ENCODE peak calls at places on chromosomes 5 and 9, in four cellular contexts. N is heart right ventricle, B is pancreas, A is SJCRH30. W is an unnamed sample. For H3K4me1 and H3K36me3, the result is how much of the 10 kb centered on the place peaks cover.

GRCh38 chr9:19408316-19408692 is 505 bp upstream of the ACER2 start:
- DNase-seq in N (peak), B (no peak), A (no peak), W (peak)

GRCh38 chr5:43041669-43042175 is 1.6 kb upstream of the ANXA2R start:
- DNase-seq in N (peak), B (peak), A (peak), W (peak)

GRCh38 chr5:78547171-78547570 is 101.4 kb downstream of the LHFPL2 start:
- DNase-seq in N (no peak), B (no peak), A (no peak), W (no peak)

GRCh38 chr5:149993471-149993870 is 7.0 kb downstream of the TIGD6 start:
- DNase-seq in N (no peak), B (no peak), A (no peak), W (no peak)

GRCh38 chr5:133861161-133861737 is 107.2 kb downstream of the C5orf15 start:
- DNase-seq in N (no peak), B (no peak), A (no peak), W (no peak)

GRCh38 chr9:134328841-134329575 is 2.8 kb downstream of the RXRA start:
- DNase-seq in N (peak), B (peak), A (peak), W (no peak)

GRCh38 chr5:98763001-98763630 is 10.3 kb upstream of the RGMB start:
- DNase-seq in N (no peak), B (no peak), A (peak), W (no peak)

GRCh38 chr5:10689391-10690081 is 71.5 kb downstream of the DAP start:
- DNase-seq in N (no peak), B (no peak), A (peak), W (no peak)

GRCh38 chr5:125199968-125200841 is 453.8 kb upstream of the ZNF608 start:
- DNase-seq in N (no peak), B (no peak), A (peak), W (no peak)

GRCh38 chr5:76546497-76547102 is 76.6 kb downstream of the F2RL2 start:
- DNase-seq in N (no peak), B (no peak), A (no peak), W (no peak)

GRCh38 chr5:83313431-83313830 is 158.1 kb upstream of the VCAN start:
- DNase-seq in N (no peak), B (no peak), A (no peak), W (no peak)

GRCh38 chr5:143170104-143170503 is 233.4 kb downstream of the NR3C1 start:
- DNase-seq in N (no peak), B (no peak), A (no peak), W (no peak)

GRCh38 chr9:91714020-91714721 is 235.9 kb downstream of the ROR2 start:
- DNase-seq in N (peak), B (peak), A (no peak), W (peak)

GRCh38 chr5:158212915-158213314 is 354.0 kb upstream of the CLINT1 start:
- DNase-seq in N (no peak), B (no peak), A (peak), W (no peak)

GRCh38 chr9:129946596-129946995 is 96.4 kb downstream of the FNBP1 start:
- DNase-seq in N (no peak), B (no peak), A (no peak), W (no peak)

GRCh38 chr5:98771389-98772109 is 1.9 kb upstream of the RGMB start:
- DNase-seq in N (peak), B (peak), A (peak), W (peak)

GRCh38 chr5:926416-927171 is 33.9 kb downstream of the TRIP13 start:
- DNase-seq in N (no peak), B (peak), A (no peak), W (no peak)

GRCh38 chr5:96035796-96036195 is 74.1 kb upstream of the ELL2 start:
- DNase-seq in N (no peak), B (no peak), A (no peak), W (no peak)

GRCh38 chr9:126631254-126631653 is 17.5 kb downstream of the LMX1B start:
- DNase-seq in N (no peak), B (no peak), A (no peak), W (no peak)

GRCh38 chr5:134937547-134937946 is 30.2 kb upstream of the CATSPER3 start:
- DNase-seq in N (no peak), B (no peak), A (no peak), W (no peak)

GRCh38 chr5:93585054-93585751 is 2.2 kb downstream of the NR2F1 start:
- DNase-seq in N (no peak), B (peak), A (peak), W (no peak)

GRCh38 chr5:36724429-36725332 is 118.3 kb downstream of the SLC1A3 start:
- DNase-seq in N (peak), B (no peak), A (peak), W (peak)

GRCh38 chr9:104009853-104010252 is 84.3 kb upstream of the SMC2 start:
- DNase-seq in N (no peak), B (no peak), A (peak), W (no peak)

GRCh38 chr9:136695955-136696354 is 8.7 kb upstream of the AGPAT2 start:
- DNase-seq in N (no peak), B (peak), A (peak), W (no peak)

GRCh38 chr9:136695435-136695895 is 8.2 kb upstream of the AGPAT2 start:
- DNase-seq in N (no peak), B (peak), A (peak), W (peak)

GRCh38 chr9:136693490-136694162 is 6.4 kb upstream of the AGPAT2 start:
- DNase-seq in N (no peak), B (peak), A (no peak), W (peak)

GRCh38 chr9:136694163-136694864 is 7.1 kb upstream of the AGPAT2 start:
- DNase-seq in N (peak), B (peak), A (peak), W (peak)

GRCh38 chr9:136694865-136695247 is 7.6 kb upstream of the AGPAT2 start:
- DNase-seq in N (no peak), B (no peak), A (no peak), W (no peak)
- H3K4me1 ChIP-seq in N (under half), B (half or more), A (under half), W (under half)

GRCh38 chr5:75337366-75338021 is 474 bp downstream of the HMGCR start:
- DNase-seq in N (peak), B (no peak), A (peak), W (peak)

GRCh38 chr5:75340714-75341478 is 3.9 kb downstream of the HMGCR start:
- DNase-seq in N (no peak), B (no peak), A (no peak), W (no peak)

GRCh38 chr5:75341934-75342333 is 4.9 kb downstream of the HMGCR start:
- DNase-seq in N (no peak), B (no peak), A (no peak), W (no peak)

GRCh38 chr5:75338408-75338807 is 1.4 kb downstream of the HMGCR start:
- DNase-seq in N (no peak), B (no peak), A (no peak), W (no peak)

GRCh38 chr5:75342836-75343235 is 5.8 kb downstream of the HMGCR start:
- DNase-seq in N (no peak), B (no peak), A (no peak), W (no peak)
- H3K36me3 ChIP-seq in N (under half), B (under half), A (half or more), W (under half)

GRCh38 chr5:58565033-58565432 is 17.8 kb upstream of the RAB3C start:
- DNase-seq in N (no peak), B (no peak), A (no peak), W (no peak)
- H3K27ac ChIP-seq in N (no peak), B (no peak), A (no peak), W (no peak)

DNA sequence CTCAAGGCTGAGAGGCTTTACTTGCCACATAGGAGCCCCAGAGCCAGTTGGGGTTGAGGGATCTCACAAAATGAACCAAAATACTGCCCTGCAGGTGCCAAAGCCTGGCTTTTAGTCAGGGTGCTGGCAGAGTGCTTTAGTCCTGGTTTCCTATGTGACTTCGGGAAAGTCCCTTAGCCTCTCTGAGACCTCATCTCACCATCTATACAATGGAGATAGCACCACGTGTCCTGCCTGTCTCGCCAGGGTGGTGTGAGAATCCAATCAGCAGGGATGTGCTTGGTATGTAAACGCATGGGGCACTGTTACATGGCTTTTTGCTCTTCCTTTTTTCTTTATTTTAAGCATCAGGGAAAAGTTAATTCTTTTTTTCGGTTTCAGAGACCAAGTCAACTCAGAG is 68.3 kb downstream of the SHB start:
- DNase-seq in N (no peak), B (no peak), A (no peak), W (no peak)
- H3K4me1 ChIP-seq in N (half or more), B (under half), A (under half), W (under half)

DNA sequence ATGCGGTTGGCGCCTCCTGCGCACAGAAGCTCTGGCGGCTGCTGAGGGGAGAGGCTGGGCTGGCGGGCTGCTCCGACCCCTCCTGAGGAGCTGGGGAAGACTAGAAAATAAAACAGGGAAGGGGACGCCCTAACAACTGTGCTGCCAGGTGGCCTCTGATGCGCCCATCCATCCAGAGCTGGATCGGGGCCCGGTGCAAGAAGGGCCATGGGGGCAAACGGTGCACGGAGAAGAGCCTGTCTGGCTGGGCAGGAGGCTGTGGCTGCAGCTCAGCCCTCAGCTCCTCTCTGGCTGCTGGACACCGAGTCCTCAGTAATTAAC is 21.0 kb upstream of the MRNIP start:
- DNase-seq in N (no peak), B (no peak), A (no peak), W (no peak)
- H3K36me3 ChIP-seq in N (under half), B (under half), A (under half), W (half or more)

GRCh38 chr5:56837386-56837785 is 22.0 kb downstream of the MAP3K1 start:
- DNase-seq in N (no peak), B (no peak), A (no peak), W (no peak)
- H3K27ac ChIP-seq in N (peak), B (peak), A (no peak), W (no peak)

DNA sequence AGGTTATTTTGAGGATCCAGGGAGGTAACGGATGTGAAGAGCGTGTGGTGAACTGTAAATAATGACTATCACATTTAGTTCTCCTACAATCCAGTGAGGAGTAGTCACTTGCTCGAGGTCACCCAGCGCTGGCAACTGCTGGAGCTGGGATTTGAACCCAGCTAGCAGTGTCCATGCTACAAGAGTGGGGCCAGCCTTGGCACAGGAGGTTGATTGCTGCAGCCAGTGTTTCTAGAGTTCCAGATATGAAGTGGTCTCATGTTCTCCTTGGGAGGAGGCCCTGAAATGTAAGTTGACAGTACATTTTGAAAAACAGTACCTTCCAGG is 765 bp downstream of the CCDC107 start:
- DNase-seq in N (no peak), B (peak), A (peak), W (no peak)
- H3K4me1 ChIP-seq in N (under half), B (under half), A (under half), W (under half)

DNA sequence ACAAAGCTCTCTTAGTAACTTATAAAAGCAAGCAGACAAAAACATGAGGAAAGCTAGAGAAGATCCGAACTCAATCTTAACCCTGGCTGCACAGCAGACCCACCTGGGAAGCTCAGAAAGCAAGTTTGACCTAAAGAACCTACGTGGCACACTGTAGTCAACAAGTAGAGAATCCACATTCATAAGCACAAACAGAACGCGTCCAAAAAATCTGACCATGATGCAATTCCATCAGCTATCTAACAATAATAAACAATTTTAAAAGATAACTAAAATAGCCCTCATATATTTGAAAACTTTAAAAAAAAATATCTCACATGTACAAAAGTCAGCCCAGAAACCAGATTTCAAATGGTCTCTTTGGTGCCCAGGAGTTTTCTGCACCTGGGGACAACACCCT is 4.6 kb downstream of the LMAN2 start:
- DNase-seq in N (no peak), B (no peak), A (no peak), W (no peak)
- H3K36me3 ChIP-seq in N (under half), B (under half), A (under half), W (under half)